ENCODE peak calls at places on chromosomes 3 and 15, in five cellular contexts. One of them, this sample, is unnamed.

GRCh38 chr3:151156618-151157216 is 46.3 kb downstream of the GPR171 start:
- DNase-seq in Kasumi-1: peak
- DNase-seq in naive B cell: peak
- DNase-seq in NCI-H1105 treated with DMSO at 0.1 percent for 48 hours: peak
- DNase-seq in amniotic stem cell: no peak
- DNase-seq in this sample: no peak

GRCh38 chr3:63015614-63016016 is 140.4 kb upstream of the CADPS start:
- DNase-seq in Kasumi-1: no peak
- DNase-seq in naive B cell: no peak
- DNase-seq in NCI-H1105 treated with DMSO at 0.1 percent for 48 hours: peak
- DNase-seq in amniotic stem cell: no peak
- DNase-seq in this sample: no peak

GRCh38 chr15:67967871-67968423 is 86.2 kb upstream of the PIAS1 start:
- DNase-seq in Kasumi-1: peak
- DNase-seq in naive B cell: peak
- DNase-seq in NCI-H1105 treated with DMSO at 0.1 percent for 48 hours: peak
- DNase-seq in amniotic stem cell: no peak
- DNase-seq in this sample: no peak

GRCh38 chr3:187721055-187721454 is 18.7 kb upstream of the RTP2 start:
- DNase-seq in Kasumi-1: no peak
- DNase-seq in naive B cell: no peak
- DNase-seq in NCI-H1105 treated with DMSO at 0.1 percent for 48 hours: no peak
- DNase-seq in amniotic stem cell: no peak
- DNase-seq in this sample: no peak

GRCh38 chr3:151724846-151725562 is 8.7 kb upstream of the AADACL2 start:
- DNase-seq in Kasumi-1: no peak
- DNase-seq in naive B cell: no peak
- DNase-seq in NCI-H1105 treated with DMSO at 0.1 percent for 48 hours: no peak
- DNase-seq in amniotic stem cell: no peak
- DNase-seq in this sample: no peak

GRCh38 chr3:131083190-131083863 is 56.6 kb downstream of the NEK11 start:
- DNase-seq in Kasumi-1: no peak
- DNase-seq in naive B cell: no peak
- DNase-seq in NCI-H1105 treated with DMSO at 0.1 percent for 48 hours: peak
- DNase-seq in amniotic stem cell: no peak
- DNase-seq in this sample: no peak

GRCh38 chr3:49427581-49427980 is 1.5 kb downstream of the NICN1 start:
- DNase-seq in Kasumi-1: no peak
- DNase-seq in naive B cell: no peak
- DNase-seq in NCI-H1105 treated with DMSO at 0.1 percent for 48 hours: no peak
- DNase-seq in amniotic stem cell: no peak
- DNase-seq in this sample: no peak

GRCh38 chr3:43638594-43639447 is 17.0 kb upstream of the ANO10 start:
- DNase-seq in Kasumi-1: peak
- DNase-seq in naive B cell: no peak
- DNase-seq in NCI-H1105 treated with DMSO at 0.1 percent for 48 hours: no peak
- DNase-seq in amniotic stem cell: no peak
- DNase-seq in this sample: no peak

GRCh38 chr3:134636406-134636805 is 14.4 kb downstream of the KY start:
- DNase-seq in Kasumi-1: no peak
- DNase-seq in naive B cell: no peak
- DNase-seq in NCI-H1105 treated with DMSO at 0.1 percent for 48 hours: no peak
- DNase-seq in amniotic stem cell: no peak
- DNase-seq in this sample: no peak

GRCh38 chr15:78838480-78838879 is 27.2 kb upstream of the ADAMTS7 start:
- DNase-seq in Kasumi-1: no peak
- DNase-seq in naive B cell: no peak
- DNase-seq in NCI-H1105 treated with DMSO at 0.1 percent for 48 hours: no peak
- DNase-seq in amniotic stem cell: no peak
- DNase-seq in this sample: no peak

GRCh38 chr3:30355622-30356021 is 250.8 kb upstream of the TGFBR2 start:
- DNase-seq in Kasumi-1: peak
- DNase-seq in naive B cell: peak
- DNase-seq in NCI-H1105 treated with DMSO at 0.1 percent for 48 hours: no peak
- DNase-seq in amniotic stem cell: no peak
- DNase-seq in this sample: no peak

GRCh38 chr3:13139471-13140065 is 66.3 kb upstream of the IQSEC1 start:
- DNase-seq in Kasumi-1: no peak
- DNase-seq in naive B cell: no peak
- DNase-seq in NCI-H1105 treated with DMSO at 0.1 percent for 48 hours: no peak
- DNase-seq in amniotic stem cell: no peak
- DNase-seq in this sample: no peak

GRCh38 chr3:138942861-138943623 is 3.9 kb downstream of the FOXL2 start:
- DNase-seq in Kasumi-1: no peak
- DNase-seq in naive B cell: no peak
- DNase-seq in NCI-H1105 treated with DMSO at 0.1 percent for 48 hours: no peak
- DNase-seq in amniotic stem cell: no peak
- DNase-seq in this sample: no peak

GRCh38 chr3:76026379-76026778 is 241.0 kb upstream of the ZNF717 start:
- DNase-seq in Kasumi-1: no peak
- DNase-seq in naive B cell: no peak
- DNase-seq in NCI-H1105 treated with DMSO at 0.1 percent for 48 hours: no peak
- DNase-seq in amniotic stem cell: no peak
- DNase-seq in this sample: no peak

GRCh38 chr3:17638351-17638750 is 104.1 kb downstream of the TBC1D5 start:
- DNase-seq in Kasumi-1: no peak
- DNase-seq in naive B cell: no peak
- DNase-seq in NCI-H1105 treated with DMSO at 0.1 percent for 48 hours: no peak
- DNase-seq in amniotic stem cell: no peak
- DNase-seq in this sample: no peak

GRCh38 chr3:27596334-27596841 is 112.2 kb upstream of the SLC4A7 start:
- DNase-seq in Kasumi-1: peak
- DNase-seq in naive B cell: no peak
- DNase-seq in NCI-H1105 treated with DMSO at 0.1 percent for 48 hours: no peak
- DNase-seq in amniotic stem cell: no peak
- DNase-seq in this sample: peak

GRCh38 chr3:195048059-195048905 is 222.7 kb downstream of the XXYLT1 start:
- DNase-seq in Kasumi-1: no peak
- DNase-seq in naive B cell: no peak
- DNase-seq in NCI-H1105 treated with DMSO at 0.1 percent for 48 hours: no peak
- DNase-seq in amniotic stem cell: no peak
- DNase-seq in this sample: no peak

GRCh38 chr3:98894791-98895576 is 6.5 kb downstream of the DCBLD2 start:
- DNase-seq in Kasumi-1: no peak
- DNase-seq in naive B cell: no peak
- DNase-seq in NCI-H1105 treated with DMSO at 0.1 percent for 48 hours: no peak
- DNase-seq in amniotic stem cell: no peak
- DNase-seq in this sample: no peak

GRCh38 chr15:34264070-34264469 is 39.3 kb downstream of the EMC4 start:
- DNase-seq in Kasumi-1: no peak
- DNase-seq in naive B cell: no peak
- DNase-seq in NCI-H1105 treated with DMSO at 0.1 percent for 48 hours: no peak
- DNase-seq in amniotic stem cell: no peak
- DNase-seq in this sample: no peak

GRCh38 chr3:55296781-55297180 is 190.3 kb downstream of the WNT5A start:
- DNase-seq in Kasumi-1: no peak
- DNase-seq in naive B cell: no peak
- DNase-seq in NCI-H1105 treated with DMSO at 0.1 percent for 48 hours: no peak
- DNase-seq in amniotic stem cell: no peak
- DNase-seq in this sample: no peak

GRCh38 chr3:29701326-29701983 is 420.6 kb downstream of the RBMS3 start:
- DNase-seq in Kasumi-1: no peak
- DNase-seq in naive B cell: no peak
- DNase-seq in NCI-H1105 treated with DMSO at 0.1 percent for 48 hours: no peak
- DNase-seq in amniotic stem cell: no peak
- DNase-seq in this sample: no peak

GRCh38 chr3:170632780-170633179 is 46.9 kb upstream of the SLC7A14 start:
- DNase-seq in Kasumi-1: no peak
- DNase-seq in naive B cell: no peak
- DNase-seq in NCI-H1105 treated with DMSO at 0.1 percent for 48 hours: no peak
- DNase-seq in amniotic stem cell: no peak
- DNase-seq in this sample: no peak

GRCh38 chr3:139830817-139831216 is 104.2 kb upstream of the CLSTN2 start:
- DNase-seq in Kasumi-1: no peak
- DNase-seq in naive B cell: no peak
- DNase-seq in NCI-H1105 treated with DMSO at 0.1 percent for 48 hours: no peak
- DNase-seq in amniotic stem cell: no peak
- DNase-seq in this sample: no peak

This sample was measured in stimulated activated effector memory CD8-positive, alpha-beta T cell treated with anti-CD3 and anti-CD28 coated beads, Interleukin-12 subunit alpha, Interleukin-12 subunit beta, amount 100 ng/mL, for 72 hours.